ENCODE peak calls at places on chromosomes 11 and 22, in eight cellular contexts. D is fibroblast of lung, N is OCI-LY7, T is hepatocyte, C is K562, S is colonic mucosa, Y is HCT116, I is cardiac muscle cell. E is an unnamed sample.

GRCh38 chr22:35434061-35434750 is 34.3 kb downstream of the MCM5 start:
- DNase-seq in D (no peak), N (no peak), T (no peak), C (no peak), S (no peak), Y (no peak), I (no peak), E (no peak)

GRCh38 chr11:19800714-19801519 is 88.3 kb downstream of the NAV2 start:
- DNase-seq in D (no peak), N (no peak), T (no peak), C (no peak), S (no peak), Y (no peak), I (no peak), E (no peak)

GRCh38 chr22:27460596-27461347 is 340.8 kb downstream of the MN1 start:
- DNase-seq in D (peak; percentile 40), N (no peak), T (no peak), C (no peak), S (no peak), Y (no peak), I (peak; percentile 63), E (no peak)

GRCh38 chr11:12706531-12707499 is 32.6 kb downstream of the TEAD1 start:
- DNase-seq in D (peak; percentile 56), N (no peak), T (peak; percentile 32), C (peak; percentile 87), S (peak; percentile 67), Y (no peak), I (peak; percentile 62), E (peak; percentile 40)

GRCh38 chr11:44559207-44559943 is 6.1 kb upstream of the CD82 start:
- DNase-seq in D (no peak), N (peak; percentile 78), T (no peak), C (no peak), S (no peak), Y (no peak), I (no peak), E (no peak)

GRCh38 chr11:15341587-15341986 is 226.9 kb downstream of the INSC start:
- DNase-seq in D (no peak), N (no peak), T (no peak), C (no peak), S (no peak), Y (no peak), I (no peak), E (no peak)

GRCh38 chr11:101348786-101349185 is 219.2 kb upstream of the PGR start:
- DNase-seq in D (no peak), N (no peak), T (no peak), C (no peak), S (no peak), Y (no peak), I (no peak), E (no peak)

GRCh38 chr11:117074122-117074521 is 24.1 kb downstream of the SIK3 start:
- DNase-seq in D (no peak), N (no peak), T (no peak), C (peak; percentile 31), S (no peak), Y (no peak), I (no peak), E (no peak)

GRCh38 chr11:75583710-75584658 is 21.9 kb downstream of the SERPINH1 start:
- DNase-seq in D (peak; percentile 78), N (no peak), T (peak; percentile 82), C (peak; percentile 46), S (peak; percentile 41), Y (no peak), I (peak; percentile 92), E (peak; percentile 53)

GRCh38 chr22:19048531-19048930 is 73.7 kb downstream of the DGCR2 start:
- DNase-seq in D (no peak), N (no peak), T (no peak), C (no peak), S (no peak), Y (no peak), I (no peak), E (peak; percentile 1)

GRCh38 chr22:19644314-19645223 is 69.7 kb upstream of the SEPTIN5 start:
- DNase-seq in D (peak; percentile 14), N (no peak), T (no peak), C (peak; percentile 70), S (no peak), Y (no peak), I (no peak), E (no peak)

GRCh38 chr11:125637840-125638239 is 12.9 kb downstream of the CHEK1 start:
- DNase-seq in D (no peak), N (no peak), T (no peak), C (no peak), S (no peak), Y (no peak), I (no peak), E (no peak)

GRCh38 chr22:32205974-32206773 is 1.3 kb upstream of the RFPL2 start:
- DNase-seq in D (no peak), N (no peak), T (no peak), C (no peak), S (no peak), Y (no peak), I (no peak), E (no peak)

GRCh38 chr22:32204211-32204855 is 540 bp downstream of the RFPL2 start:
- DNase-seq in D (no peak), N (no peak), T (peak; percentile 56), C (no peak), S (no peak), Y (no peak), I (no peak), E (no peak)

GRCh38 chr22:32206774-32207758 is 2.2 kb upstream of the RFPL2 start:
- DNase-seq in D (no peak), N (peak; percentile 42), T (peak; percentile 39), C (peak; percentile 43), S (peak; percentile 51), Y (peak; percentile 56), I (peak; percentile 17), E (no peak)

GRCh38 chr22:32203181-32204105 is 1.4 kb downstream of the RFPL2 start:
- DNase-seq in D (no peak), N (no peak), T (peak; percentile 14), C (no peak), S (no peak), Y (no peak), I (no peak), E (no peak)

GRCh38 chr22:32204856-32205722 is at the start of gene RFPL2:
- DNase-seq in D (no peak), N (no peak), T (peak; percentile 90), C (peak; percentile 5), S (no peak), Y (peak; percentile 66), I (peak; percentile 15), E (peak; percentile 78)
- TF ChIP-seq CTCF in D (no peak), N (no peak), T (no peak), C (no peak), S (no peak), Y (peak; percentile 24), I (no peak), E (no peak)

GRCh38 chr11:2380396-2380795 is 3.3 kb downstream of the CD81 start:
- DNase-seq in D (no peak), N (no peak), T (no peak), C (no peak), S (no peak), Y (no peak), I (no peak), E (no peak)

GRCh38 chr11:2379471-2380174 is 2.5 kb downstream of the CD81 start:
- DNase-seq in D (peak; percentile 9), N (no peak), T (no peak), C (no peak), S (no peak), Y (no peak), I (no peak), E (peak; percentile 4)

GRCh38 chr11:2381494-2382128 is 4.5 kb downstream of the CD81 start:
- DNase-seq in D (no peak), N (no peak), T (no peak), C (no peak), S (no peak), Y (no peak), I (no peak), E (no peak)

GRCh38 chr11:2382129-2382517 is 5.0 kb downstream of the CD81 start:
- DNase-seq in D (no peak), N (no peak), T (no peak), C (no peak), S (no peak), Y (no peak), I (no peak), E (no peak)

DNA sequence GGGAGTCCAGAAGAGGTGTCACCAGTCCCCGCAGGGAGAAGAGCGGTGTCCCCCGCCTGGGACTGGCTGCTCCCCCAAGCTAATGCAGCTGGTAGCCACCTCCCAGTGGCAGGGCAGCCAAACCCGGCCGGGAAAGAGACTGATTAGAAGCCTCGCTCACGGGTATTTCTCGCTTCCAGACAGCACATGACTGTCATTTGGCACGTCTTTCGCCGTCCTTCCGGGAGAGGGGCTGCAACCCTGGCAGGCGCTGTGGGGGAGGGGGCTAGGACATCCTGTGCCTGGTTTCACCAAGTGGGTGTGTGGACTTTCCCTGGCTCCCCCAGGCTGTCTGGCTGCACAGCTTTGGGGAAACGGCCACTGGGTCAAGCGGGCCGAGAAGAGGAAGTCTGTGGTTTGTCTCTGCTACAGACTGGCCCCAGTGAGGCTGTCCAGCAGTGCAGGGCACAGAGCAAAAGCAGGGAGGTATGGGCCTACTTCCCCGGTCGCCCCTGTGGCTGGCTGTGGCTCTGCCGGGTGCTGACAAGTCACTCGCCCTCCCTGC is 3.8 kb downstream of the CD81 start:
- DNase-seq in D (peak; percentile 48), N (no peak), T (no peak), C (no peak), S (peak; percentile 63), Y (no peak), I (peak; percentile 79), E (no peak)
- H3K4me1 ChIP-seq in D (peaks cover 43% of the 10 kb centered on the region), N (peaks cover 61% of the 10 kb centered on the region), T (no peaks in the 10 kb centered on the region), C (peaks cover 83% of the 10 kb centered on the region), S (peaks cover 29% of the 10 kb centered on the region), Y (peaks cover 15% of the 10 kb centered on the region), I (peaks cover 22% of the 10 kb centered on the region), E (no peaks in the 10 kb centered on the region)

DNA sequence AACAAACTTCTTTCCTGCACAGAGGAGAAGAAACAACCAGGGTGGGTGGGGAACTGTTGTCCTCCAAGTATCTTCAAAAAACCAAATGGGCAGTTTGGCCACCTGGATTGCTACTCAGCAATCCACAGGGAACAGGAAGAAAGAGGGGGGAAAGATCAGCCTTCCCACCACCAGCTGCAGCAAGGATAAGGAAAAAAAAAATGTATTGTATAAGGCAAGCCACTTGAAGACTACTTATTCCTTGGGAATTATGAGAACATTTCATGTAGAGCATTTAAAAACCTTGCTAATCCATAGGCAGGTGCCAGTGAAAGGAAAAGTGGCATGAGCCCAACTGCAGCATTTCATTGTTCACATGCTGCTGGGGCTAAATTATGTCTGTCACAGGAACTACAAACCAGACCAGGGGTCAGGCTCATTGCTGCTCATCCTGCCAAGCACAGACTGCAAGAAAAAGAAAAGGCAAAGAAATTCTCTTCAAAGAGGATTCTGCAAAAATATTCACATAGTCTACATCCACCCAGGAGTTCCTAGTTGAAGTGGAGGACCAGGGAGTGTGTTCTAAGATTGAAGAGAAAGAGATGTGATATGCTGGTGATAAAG is 2.2 kb downstream of the RAB30 start:
- DNase-seq in D (no peak), N (peak; percentile 62), T (no peak), C (no peak), S (no peak), Y (no peak), I (peak; percentile 12), E (no peak)
- H3K4me3 ChIP-seq in D (peak overlapping the region; percentile 89), N (peak overlapping the region; percentile 86), T (no peak overlapping the region), C (no peak overlapping the region), S (no peak overlapping the region), Y (no peak overlapping the region), I (no peak overlapping the region), E (no peak overlapping the region)

DNA sequence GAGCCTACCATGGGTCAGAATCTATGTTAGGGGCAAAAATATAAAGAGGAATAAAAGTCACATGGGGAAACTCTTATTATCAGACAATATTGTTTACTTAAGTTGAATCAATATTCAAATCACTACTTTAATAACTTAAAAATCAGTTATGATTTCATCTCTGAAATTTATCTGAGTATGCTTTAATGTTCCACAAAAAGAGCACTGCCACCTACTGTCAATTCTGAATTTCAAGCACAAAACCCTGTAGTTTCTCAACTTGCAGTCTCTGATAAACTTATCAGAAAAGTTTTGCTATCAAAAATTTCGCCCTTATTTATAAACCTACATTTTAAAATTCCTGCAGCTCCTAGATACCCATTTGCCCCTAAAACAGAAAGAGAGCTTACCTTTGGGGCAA is 47.3 kb downstream of the RDX start:
- DNase-seq in D (peak; percentile 46), N (no peak), T (no peak), C (no peak), S (no peak), Y (no peak), I (peak; percentile 22), E (no peak)
- TF ChIP-seq CTCF in D (peak; percentile 41), N (peak; percentile 75), T (peak; percentile 49), C (no peak), S (no peak), Y (peak; percentile 12), I (peak; percentile 37), E (peak; percentile 40)

E was measured in BE2C.